ENCODE peak calls at places on chromosomes 1 and 21, in five cellular contexts. N, K, Q, Y and F are unnamed samples.

GRCh38 chr1:206979379-206980043 is 9.3 kb upstream of the FCAMR start:
- DNase-seq in Q (peak; percentile 16), N (no peak), Y (peak; percentile 41), K (peak; percentile 37), F (no peak)

GRCh38 chr1:54158071-54158470 is 5.3 kb upstream of the CDCP2 start:
- DNase-seq in K (no peak), Y (no peak), N (no peak), Q (no peak), F (no peak)

GRCh38 chr1:203093754-203094410 is 8.1 kb upstream of the MYOG start:
- DNase-seq in K (no peak), N (no peak), Q (no peak), Y (no peak), F (no peak)

GRCh38 chr1:53896673-53897229 is 2.8 kb downstream of the DIO1 start:
- DNase-seq in N (no peak), Y (no peak), K (no peak), Q (peak; percentile 79), F (peak; percentile 92)

GRCh38 chr1:37761416-37762095 is 3.4 kb downstream of the EPHA10 start:
- DNase-seq in Q (no peak), K (no peak), Y (no peak), N (no peak), F (no peak)

GRCh38 chr1:58858344-58858673 is 74.5 kb upstream of the JUN start:
- DNase-seq in N (no peak), Y (peak; percentile 57), Q (no peak), K (no peak), F (peak; percentile 78)

GRCh38 chr1:9249534-9250335 is 15.2 kb downstream of the H6PD start:
- DNase-seq in K (peak; percentile 20), Y (peak; percentile 57), N (peak; percentile 59), Q (no peak), F (no peak)

GRCh38 chr1:35324486-35324885 is 56.0 kb downstream of the ZMYM4 start:
- DNase-seq in N (no peak), Y (no peak), Q (peak; percentile 23), K (no peak), F (peak; percentile 23)

GRCh38 chr1:96569288-96569687 is 152.3 kb upstream of the PTBP2 start:
- DNase-seq in K (no peak), Y (no peak), Q (no peak), N (no peak), F (no peak)

GRCh38 chr21:38888956-38889605 is 83.4 kb downstream of the ETS2 start:
- DNase-seq in Y (no peak), K (no peak), Q (no peak), N (no peak), F (no peak)

GRCh38 chr1:202919615-202920014 is 7.4 kb downstream of the KLHL12 start:
- DNase-seq in Y (no peak), Q (no peak), K (no peak), N (no peak), F (no peak)

GRCh38 chr1:12155328-12155727 is 11.5 kb upstream of the TNFRSF1B start:
- DNase-seq in Q (no peak), Y (no peak), N (no peak), K (no peak), F (no peak)

GRCh38 chr1:31063636-31064035 is 1.9 kb downstream of the PUM1 start:
- DNase-seq in K (peak; percentile 34), Q (no peak), N (no peak), Y (peak; percentile 31), F (no peak)

GRCh38 chr1:178798232-178798861 is 72.5 kb downstream of the ANGPTL1 start:
- DNase-seq in Q (no peak), N (no peak), Y (no peak), K (no peak), F (no peak)

GRCh38 chr1:8423134-8423701 is 105.3 kb downstream of the SLC45A1 start:
- DNase-seq in K (no peak), Y (peak; percentile 27), Q (no peak), N (no peak), F (no peak)

GRCh38 chr1:11211925-11212587 is 22.9 kb downstream of the ANGPTL7 start:
- DNase-seq in K (no peak), Y (no peak), Q (no peak), N (no peak), F (no peak)

GRCh38 chr1:192539450-192540132 is 36.0 kb upstream of the RGS1 start:
- DNase-seq in N (no peak), Y (no peak), Q (peak; percentile 77), K (no peak), F (peak; percentile 88)

GRCh38 chr1:193569696-193570269 is 383.4 kb upstream of the B3GALT2 start:
- DNase-seq in Y (peak; percentile 12), Q (peak; percentile 38), N (no peak), K (peak; percentile 62), F (peak; percentile 62)

DNA sequence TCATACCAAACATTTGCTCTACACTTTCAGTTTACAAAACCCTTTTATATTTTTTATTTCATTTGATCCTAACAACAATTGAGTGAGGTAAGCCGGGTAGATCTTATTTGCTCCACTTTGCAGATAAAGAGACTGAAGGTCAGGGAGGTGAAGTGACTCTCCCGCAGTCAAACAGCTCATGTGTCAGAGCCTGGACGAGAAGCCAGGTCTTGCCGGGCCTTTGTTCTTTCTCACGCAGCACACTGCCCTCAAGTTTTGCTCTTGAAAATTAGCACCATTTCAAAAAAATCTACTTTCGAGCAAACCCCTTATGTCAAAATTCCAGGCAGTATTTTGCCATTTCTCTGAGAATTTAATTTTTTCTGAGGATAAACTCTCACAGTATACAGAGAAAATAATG is 65.2 kb downstream of the CD247 start:
- DNase-seq in Q (no peak), N (no peak), K (no peak), Y (no peak), F (no peak)
- H3K4me3 ChIP-seq in Q (no peak overlapping the region), N (no peak overlapping the region), K (no peak overlapping the region), Y (no peak overlapping the region), F (no peak overlapping the region)

GRCh38 chr1:42822833-42823392 is 5.7 kb upstream of the SVBP start:
- DNase-seq in N (no peak), K (no peak), Q (no peak), Y (no peak), F (no peak)
- TF ChIP-seq CTCF in N (no peak), K (no peak), Q (no peak), Y (no peak), F (no peak)

DNA sequence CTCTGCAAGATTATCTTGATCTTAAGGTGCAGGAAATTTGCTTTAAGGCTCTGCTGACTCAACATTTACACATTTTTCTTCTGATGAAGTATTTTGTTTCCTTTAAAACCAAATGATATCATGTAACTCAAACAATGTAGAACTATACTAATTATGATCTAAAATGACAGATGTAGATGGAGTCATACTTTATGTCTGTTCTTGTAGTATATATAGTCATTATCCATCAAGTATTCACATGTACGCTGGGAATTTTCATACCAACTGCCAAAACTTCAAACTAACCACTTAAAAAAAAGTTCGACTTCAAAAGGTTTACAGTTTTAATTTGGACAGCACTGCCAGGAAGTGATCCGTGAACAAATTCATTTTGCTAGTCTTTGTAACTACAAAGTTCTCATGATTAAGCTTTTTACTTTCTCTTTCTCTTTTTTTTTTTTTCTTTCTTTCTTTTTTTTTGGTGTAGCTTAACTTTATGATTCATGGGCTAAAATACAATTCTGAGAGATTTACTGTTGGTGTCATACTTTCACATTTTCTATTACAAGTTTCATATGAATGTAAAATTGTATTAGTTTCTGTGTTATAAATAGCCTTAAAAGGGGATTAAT is 509.0 kb upstream of the CXADR start:
- DNase-seq in K (peak; percentile 58), Q (no peak), Y (no peak), N (no peak), F (no peak)
- H3K4me3 ChIP-seq in K (peak overlapping the region; percentile 40), Q (peak overlapping the region; percentile 47), Y (no peak overlapping the region), N (no peak overlapping the region), F (no peak overlapping the region)

GRCh38 chr1:169288011-169288414 is 79.6 kb downstream of the NME7 start:
- DNase-seq in Y (no peak), Q (no peak), N (no peak), K (no peak), F (peak; percentile 29)
- TF ChIP-seq CTCF in Y (no peak), Q (no peak), N (no peak), K (no peak), F (no peak)

GRCh38 chr1:162873671-162874666 is 13.0 kb upstream of the CCDC190 start:
- DNase-seq in Q (peak; percentile 79), K (no peak), N (no peak), Y (no peak), F (no peak)
- H3K4me3 ChIP-seq in Q (no peak overlapping the region), K (no peak overlapping the region), N (no peak overlapping the region), Y (no peak overlapping the region), F (no peak overlapping the region)

GRCh38 chr1:51568231-51568935 is 48.5 kb upstream of the OSBPL9 start:
- DNase-seq in K (no peak), Y (no peak), N (no peak), Q (no peak), F (no peak)
- TF ChIP-seq CTCF in K (no peak), Y (no peak), N (no peak), Q (no peak), F (no peak)

GRCh38 chr1:23557471-23558124 is 1.7 kb downstream of the ID3 start:
- DNase-seq in Q (no peak), K (no peak), N (no peak), Y (peak; percentile 69), F (no peak)

GRCh38 chr1:23554481-23555224 is 4.6 kb downstream of the ID3 start:
- DNase-seq in Q (peak; percentile 82), Y (peak; percentile 95), K (peak; percentile 92), N (peak; percentile 83), F (no peak)

GRCh38 chr1:23556661-23557470 is 2.4 kb downstream of the ID3 start:
- DNase-seq in Q (no peak), Y (peak; percentile 66), K (no peak), N (no peak), F (no peak)

GRCh38 chr1:23555225-23555801 is 4.0 kb downstream of the ID3 start:
- DNase-seq in K (no peak), Q (no peak), Y (peak; percentile 46), N (no peak), F (no peak)

DNA sequence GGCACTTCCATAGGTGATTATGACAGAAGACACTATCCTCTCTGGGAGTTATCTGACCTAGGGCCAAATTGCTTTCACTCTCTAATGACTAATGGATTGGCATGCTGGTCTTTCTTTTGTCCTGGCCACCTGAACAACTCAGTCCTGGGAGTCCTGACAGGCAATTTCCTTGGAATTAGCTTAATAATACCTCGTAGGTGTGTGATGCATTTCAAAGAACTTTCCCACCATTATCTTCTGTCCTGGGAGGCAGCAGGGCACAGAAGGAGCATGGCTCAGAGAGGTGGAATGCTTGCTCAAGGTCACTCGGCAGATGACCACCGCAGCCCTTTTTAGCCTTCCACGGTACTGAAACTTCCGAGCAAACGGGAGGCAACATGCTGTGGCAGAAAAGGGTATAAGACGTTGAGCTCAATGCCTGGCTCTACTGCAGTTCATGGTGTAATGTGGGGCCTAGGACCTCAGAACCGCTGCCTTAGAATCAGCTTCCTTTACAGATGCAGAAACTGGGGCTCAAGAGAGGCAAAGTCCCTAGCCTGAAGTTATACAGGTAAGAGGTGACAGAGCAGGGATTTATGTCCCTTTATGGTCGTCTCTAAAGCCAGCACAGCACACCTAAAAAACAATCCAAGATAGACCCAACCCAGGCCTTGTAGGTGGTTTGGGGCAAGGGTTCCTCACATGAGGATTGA is 3.2 kb downstream of the ID3 start:
- DNase-seq in Q (peak; percentile 68), N (no peak), Y (peak; percentile 68), K (no peak), F (no peak)
- H3K4me3 ChIP-seq in Q (peak overlapping the region; percentile 58), N (peak overlapping the region; percentile 89), Y (peak overlapping the region; percentile 62), K (no peak overlapping the region), F (no peak overlapping the region)

GRCh38 chr1:33339413-33339812 is 18.5 kb upstream of the A3GALT2 start:
- DNase-seq in K (no peak), N (no peak), Q (no peak), Y (no peak), F (no peak)
- TF ChIP-seq CTCF in K (no peak), N (no peak), Q (no peak), Y (no peak), F (peak; percentile 35)